ENCODE peak calls at places on chromosomes 16 and 17, in nine cellular contexts. N is AG09319, I is body of pancreas, W is GM10248, H is tibial nerve, B is BJ, G is left ventricle myocardium inferior, J is astrocyte of the spinal cord, Q is WTC11. E is an unnamed sample.

GRCh38 chr16:608019-608418 is 18.2 kb downstream of the RAB40C start:
- DNase-seq in W (no peak), B (no peak), Q (no peak), N (no peak), I (no peak), J (no peak), G (no peak), H (no peak), E (no peak)

GRCh38 chr17:76929148-76929547 is 60.9 kb downstream of the MGAT5B start:
- DNase-seq in G (no peak), J (no peak), W (no peak), Q (no peak), N (no peak), I (no peak), H (no peak), B (no peak), E (no peak)

GRCh38 chr16:78896280-78896679 is 704.3 kb downstream of the MAF start:
- DNase-seq in J (no peak), H (no peak), G (no peak), I (no peak), W (no peak), B (no peak), Q (no peak), N (no peak), E (no peak)

GRCh38 chr17:57424777-57425188 is 168.5 kb downstream of the MSI2 start:
- DNase-seq in H (no peak), G (no peak), Q (no peak), N (no peak), W (no peak), J (peak), B (no peak), I (no peak), E (no peak)

GRCh38 chr16:89006036-89006752 is 29.2 kb upstream of the CBFA2T3 start:
- DNase-seq in W (no peak), N (no peak), I (no peak), H (no peak), J (no peak), G (no peak), Q (no peak), B (no peak), E (no peak)

GRCh38 chr17:63514477-63514876 is 8.7 kb upstream of the KCNH6 start:
- DNase-seq in Q (no peak), H (no peak), W (no peak), N (no peak), B (no peak), G (no peak), I (no peak), J (no peak), E (no peak)

GRCh38 chr16:68658258-68658973 is 13.3 kb downstream of the CDH3 start:
- DNase-seq in H (no peak), I (no peak), Q (no peak), G (no peak), B (peak), W (no peak), N (peak), J (peak), E (no peak)

GRCh38 chr17:55098765-55099164 is 130.2 kb downstream of the STXBP4 start:
- DNase-seq in B (no peak), J (no peak), W (no peak), Q (no peak), N (no peak), G (no peak), H (no peak), I (no peak), E (no peak)

GRCh38 chr16:28140788-28141618 is 70.8 kb downstream of the XPO6 start:
- DNase-seq in Q (no peak), J (no peak), I (peak), W (peak), N (no peak), H (no peak), G (no peak), B (no peak), E (peak)

GRCh38 chr16:80948886-80949502 is 57.7 kb downstream of the CMC2 start:
- DNase-seq in H (peak), B (no peak), G (peak), Q (peak), W (peak), N (no peak), I (no peak), J (peak), E (no peak)

GRCh38 chr16:57998992-57999365 is 1.5 kb downstream of the ZNF319 start:
- DNase-seq in I (no peak), J (no peak), Q (no peak), N (no peak), B (no peak), G (no peak), H (no peak), W (no peak), E (no peak)

GRCh38 chr16:82079892-82080291 is 44.8 kb downstream of the HSD17B2 start:
- DNase-seq in W (no peak), I (no peak), Q (no peak), H (no peak), J (no peak), G (no peak), N (no peak), B (no peak), E (no peak)

GRCh38 chr16:48212033-48212432 is 32.1 kb upstream of the LONP2 start:
- DNase-seq in I (no peak), Q (no peak), G (no peak), H (no peak), J (no peak), B (no peak), N (no peak), W (no peak), E (no peak)

GRCh38 chr16:80577485-80578280 is 36.9 kb downstream of the DYNLRB2 start:
- DNase-seq in J (no peak), G (no peak), H (no peak), I (peak), W (no peak), Q (no peak), B (no peak), N (no peak), E (no peak)

GRCh38 chr17:34644941-34645550 is 65.7 kb downstream of the TMEM132E start:
- DNase-seq in H (no peak), W (no peak), G (no peak), N (no peak), Q (no peak), B (no peak), J (no peak), I (no peak), E (no peak)

GRCh38 chr16:57544129-57544653 is 1.7 kb downstream of the ADGRG5 start:
- DNase-seq in W (peak), Q (no peak), J (no peak), B (no peak), N (no peak), G (no peak), I (no peak), H (no peak), E (peak)

GRCh38 chr16:12531937-12532336 is 271.8 kb downstream of the CPPED1 start:
- DNase-seq in H (no peak), W (no peak), B (no peak), J (no peak), N (no peak), Q (no peak), I (no peak), G (no peak), E (no peak)

GRCh38 chr16:24984903-24985675 is 30.1 kb downstream of the ARHGAP17 start:
- DNase-seq in H (no peak), W (no peak), J (no peak), B (no peak), G (no peak), I (no peak), Q (no peak), N (no peak), E (no peak)

GRCh38 chr16:60206511-60206910 is 1472.4 kb upstream of the GOT2 start:
- DNase-seq in H (no peak), W (no peak), Q (no peak), J (no peak), B (no peak), G (no peak), I (no peak), N (no peak), E (no peak)

GRCh38 chr17:40604327-40605080 is 39.2 kb upstream of the CCR7 start:
- DNase-seq in G (no peak), J (no peak), H (no peak), W (no peak), B (no peak), I (no peak), N (no peak), Q (no peak), E (no peak)

GRCh38 chr17:13601776-13602551 is at the start of gene HS3ST3A1:
- DNase-seq in Q (peak), H (no peak), W (no peak), J (peak), I (no peak), G (peak), N (peak), B (no peak), E (no peak)

GRCh38 chr17:82892869-82893565 is 53.2 kb upstream of the ZNF750 start:
- DNase-seq in H (no peak), I (peak), Q (no peak), W (no peak), J (no peak), N (no peak), G (peak), B (no peak), E (no peak)

GRCh38 chr16:47110939-47111338 is 32.8 kb downstream of the NETO2 start:
- DNase-seq in W (no peak), J (no peak), G (no peak), I (no peak), B (no peak), N (no peak), H (no peak), Q (no peak), E (no peak)

GRCh38 chr16:82631701-82632685 is 5.2 kb downstream of the CDH13 start:
- DNase-seq in B (no peak), W (no peak), Q (peak), G (no peak), N (no peak), I (no peak), J (no peak), H (no peak), E (no peak)

GRCh38 chr17:72726936-72727335 is 365.6 kb downstream of the SLC39A11 start:
- DNase-seq in B (no peak), J (peak), W (peak), N (no peak), Q (no peak), G (no peak), H (no peak), I (no peak), E (peak)

GRCh38 chr16:715448-716249 is 731 bp downstream of the METRN start:
- DNase-seq in N (no peak), W (no peak), I (no peak), B (no peak), G (no peak), J (no peak), H (no peak), Q (no peak), E (peak)

GRCh38 chr17:49365667-49366066 is 3.6 kb upstream of the ZNF652 start:
- DNase-seq in J (peak), H (no peak), Q (peak), B (no peak), W (no peak), G (no peak), I (no peak), N (no peak), E (no peak)

GRCh38 chr16:29664133-29664912 is 1.3 kb downstream of the SPN start:
- DNase-seq in G (no peak), J (no peak), B (no peak), Q (no peak), I (peak), W (peak), H (no peak), N (no peak), E (peak)

GRCh38 chr16:29663829-29664132 is 734 bp downstream of the SPN start:
- DNase-seq in J (no peak), W (peak), B (no peak), G (no peak), I (no peak), H (no peak), Q (no peak), N (no peak), E (no peak)

GRCh38 chr16:29663020-29663828 is at the start of gene SPN:
- DNase-seq in G (no peak), I (no peak), Q (no peak), N (no peak), W (peak), B (no peak), H (no peak), J (no peak), E (peak)

GRCh38 chr16:29662729-29663019 is 373 bp upstream of the SPN start:
- DNase-seq in Q (no peak), W (peak), I (no peak), B (no peak), H (no peak), G (no peak), J (no peak), N (no peak), E (peak)

DNA sequence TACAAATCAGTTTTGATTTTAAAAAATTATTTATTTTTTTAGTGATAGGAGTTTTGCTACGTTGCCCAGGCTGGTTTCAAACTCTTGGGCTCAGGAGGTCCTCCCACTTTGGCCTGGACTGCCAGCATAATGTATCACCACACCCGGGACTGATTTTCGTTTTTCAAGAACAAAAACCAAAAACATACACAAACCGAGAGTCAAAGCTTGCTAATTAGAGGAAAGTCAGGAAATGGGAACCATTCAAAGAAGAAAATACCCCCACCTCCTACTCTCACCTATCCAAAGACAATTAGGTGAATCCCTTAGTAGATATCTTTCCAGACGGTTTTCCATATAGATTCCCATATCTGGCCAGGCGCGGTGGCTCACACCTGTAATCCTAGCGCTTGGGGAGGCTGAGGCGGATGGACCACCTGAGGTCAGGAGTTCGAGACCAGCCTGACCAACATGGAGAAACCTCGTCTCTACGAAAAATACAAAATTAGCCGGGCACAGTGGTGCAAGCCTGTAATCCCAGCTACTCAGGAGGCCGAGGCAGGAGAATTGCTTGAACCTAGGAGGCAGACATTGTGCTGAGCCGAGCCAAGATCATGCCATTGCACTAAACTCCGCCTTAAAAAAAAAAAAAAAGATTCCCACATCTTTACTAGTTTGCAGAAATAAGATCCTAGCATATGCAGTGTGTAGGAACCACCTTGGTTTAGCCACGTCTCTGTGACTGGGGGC is 883 bp upstream of the SPN start:
- DNase-seq in Q (no peak), N (no peak), H (no peak), I (no peak), B (no peak), G (no peak), J (no peak), W (peak), E (no peak)
- TF ChIP-seq CTCF in Q (no peak), N (no peak), H (no peak), I (no peak), B (no peak), G (no peak), J (no peak), W (no peak), E (no peak)

GRCh38 chr17:9224485-9224884 is 203.2 kb downstream of the NTN1 start:
- DNase-seq in I (no peak), W (no peak), G (no peak), H (no peak), Q (no peak), B (no peak), N (no peak), J (no peak), E (no peak)

GRCh38 chr17:9226130-9226793 is 205.0 kb downstream of the NTN1 start:
- DNase-seq in H (no peak), W (no peak), Q (no peak), G (no peak), I (no peak), B (no peak), N (no peak), J (no peak), E (no peak)

GRCh38 chr17:9226794-9227135 is 205.5 kb downstream of the NTN1 start:
- DNase-seq in Q (peak), I (no peak), H (no peak), N (no peak), B (no peak), G (no peak), W (no peak), J (no peak), E (no peak)

GRCh38 chr17:9223531-9223930 is 202.2 kb downstream of the NTN1 start:
- DNase-seq in G (no peak), J (no peak), I (no peak), H (no peak), Q (no peak), N (no peak), W (no peak), B (no peak), E (no peak)

GRCh38 chr17:9225305-9226101 is 204.2 kb downstream of the NTN1 start:
- DNase-seq in N (no peak), Q (peak), I (no peak), B (no peak), J (no peak), H (no peak), G (no peak), W (no peak), E (no peak)
- TF ChIP-seq CTCF in N (no peak), Q (no peak), I (no peak), B (no peak), J (peak), H (no peak), G (no peak), W (no peak), E (no peak)

GRCh38 chr17:18166894-18167293 is 16.7 kb upstream of the ALKBH5 start:
- DNase-seq in H (no peak), W (no peak), N (no peak), G (no peak), Q (no peak), I (no peak), B (no peak), J (no peak), E (no peak)
- TF ChIP-seq CTCF in H (no peak), W (peak), N (no peak), G (no peak), Q (no peak), I (peak), B (no peak), J (peak), E (peak)

GRCh38 chr17:6276711-6277110 is 158.2 kb downstream of the AIPL1 start:
- DNase-seq in H (no peak), B (no peak), G (no peak), J (no peak), I (no peak), N (no peak), W (no peak), Q (no peak), E (no peak)
- TF ChIP-seq CTCF in H (no peak), B (no peak), G (peak), J (no peak), I (no peak), N (no peak), W (no peak), Q (no peak), E (no peak)

DNA sequence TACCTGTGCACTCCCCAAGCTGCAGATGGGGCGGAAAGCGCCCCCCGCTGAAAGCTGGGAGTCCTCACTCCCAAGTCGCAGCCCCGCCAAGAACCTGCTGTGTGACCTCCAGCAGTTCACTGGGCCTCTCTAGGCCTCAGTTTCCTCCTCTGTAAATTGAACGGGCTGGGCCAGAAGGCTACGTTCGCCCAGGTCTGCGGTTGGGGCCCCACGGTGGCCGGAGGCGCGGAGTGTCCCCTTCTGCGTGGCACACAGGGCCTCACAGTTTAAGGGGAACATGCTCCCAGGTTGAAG is 628 bp downstream of the GALK1 start:
- DNase-seq in J (no peak), Q (no peak), N (no peak), I (no peak), G (no peak), B (no peak), W (no peak), H (no peak), E (no peak)
- TF ChIP-seq CTCF in J (no peak), Q (no peak), N (no peak), I (no peak), G (no peak), B (no peak), W (no peak), H (no peak), E (no peak)

GRCh38 chr17:27496005-27496404 is 39.8 kb downstream of the KSR1 start:
- DNase-seq in J (no peak), I (no peak), N (no peak), H (no peak), B (no peak), W (peak), Q (no peak), G (no peak), E (peak)

GRCh38 chr17:27495460-27495859 is 39.2 kb downstream of the KSR1 start:
- DNase-seq in B (no peak), G (no peak), H (no peak), I (no peak), Q (no peak), W (peak), N (no peak), J (no peak), E (peak)

GRCh38 chr17:27493088-27493487 is 36.8 kb downstream of the KSR1 start:
- DNase-seq in B (no peak), I (no peak), G (no peak), N (no peak), W (no peak), H (no peak), J (no peak), Q (no peak), E (no peak)

GRCh38 chr17:27492470-27492869 is 36.2 kb downstream of the KSR1 start:
- DNase-seq in J (no peak), I (no peak), N (no peak), W (no peak), H (no peak), Q (no peak), B (no peak), G (no peak), E (no peak)

GRCh38 chr17:27494192-27495091 is 38.2 kb downstream of the KSR1 start:
- DNase-seq in N (peak), I (peak), W (no peak), Q (no peak), H (peak), J (peak), B (no peak), G (peak), E (no peak)
- TF ChIP-seq CTCF in N (peak), I (peak), W (peak), Q (no peak), H (peak), J (peak), B (no peak), G (peak), E (no peak)

GRCh38 chr17:80936218-80936617 is 55.4 kb upstream of the CHMP6 start:
- DNase-seq in J (no peak), N (no peak), I (no peak), G (no peak), Q (no peak), H (no peak), B (no peak), W (no peak), E (no peak)
- TF ChIP-seq CTCF in J (no peak), N (no peak), I (no peak), G (no peak), Q (no peak), H (no peak), B (no peak), W (no peak), E (no peak)

GRCh38 chr17:38606646-38607611 is 1.2 kb upstream of the SRCIN1 start:
- DNase-seq in N (no peak), I (peak), H (no peak), W (no peak), B (no peak), Q (no peak), J (no peak), G (peak), E (no peak)
- TF ChIP-seq CTCF in N (no peak), I (no peak), H (no peak), W (no peak), B (no peak), Q (no peak), J (no peak), G (no peak), E (no peak)

GRCh38 chr16:51151951-51152663 is 1.0 kb upstream of the SALL1 start:
- DNase-seq in I (peak), B (no peak), W (no peak), G (no peak), J (peak), H (peak), Q (peak), N (peak), E (no peak)
- TF ChIP-seq CTCF in I (no peak), B (peak), W (no peak), G (no peak), J (no peak), H (no peak), Q (no peak), N (no peak), E (no peak)

E was measured in GM13977.